ENCODE peak calls at places on chromosomes 13 and 19, in seven cellular contexts. O, V, L, G, D, T and Q are unnamed samples.

GRCh38 chr19:3980353-3981251 is 4.7 kb downstream of the EEF2 start:
- DNase-seq in O (no peak), G (no peak), L (no peak), V (no peak), T (peak; percentile 22), D (peak; percentile 22), Q (no peak)

GRCh38 chr19:53507523-53508442 is 30.2 kb upstream of the ZNF331 start:
- DNase-seq in T (no peak), L (no peak), G (peak; percentile 95), V (no peak), O (no peak), D (no peak), Q (no peak)

GRCh38 chr13:40221460-40222201 is 444.8 kb downstream of the FOXO1 start:
- DNase-seq in G (peak; percentile 41), L (no peak), O (no peak), T (no peak), V (no peak), D (no peak), Q (no peak)

GRCh38 chr19:18519962-18520847 is 1.7 kb downstream of the ELL start:
- DNase-seq in V (peak; percentile 62), T (no peak), L (no peak), G (peak; percentile 95), O (peak; percentile 68), D (peak; percentile 62), Q (no peak)

GRCh38 chr19:13015361-13016231 is 20.3 kb downstream of the NFIX start:
- DNase-seq in G (no peak), V (no peak), T (peak; percentile 38), D (no peak), O (peak; percentile 65), L (no peak), Q (no peak)

GRCh38 chr13:42658019-42658418 is 84.1 kb downstream of the TNFSF11 start:
- DNase-seq in L (no peak), G (no peak), T (no peak), O (no peak), D (no peak), V (no peak), Q (no peak)

GRCh38 chr13:49563513-49563912 is 21.8 kb downstream of the RCBTB1 start:
- DNase-seq in G (no peak), O (no peak), T (no peak), V (no peak), L (no peak), D (no peak), Q (no peak)

GRCh38 chr13:49399801-49400472 is 43.9 kb downstream of the CAB39L start:
- DNase-seq in O (no peak), V (no peak), T (no peak), L (no peak), G (no peak), D (no peak), Q (peak; percentile 86)

GRCh38 chr19:57351867-57352266 is 796 bp downstream of the ZNF304 start:
- DNase-seq in G (no peak), D (no peak), T (peak; percentile 32), L (no peak), O (no peak), V (no peak), Q (no peak)

GRCh38 chr13:85076343-85076742 is 722.9 kb downstream of the SLITRK6 start:
- DNase-seq in D (no peak), T (no peak), O (no peak), L (no peak), V (no peak), G (no peak), Q (no peak)

GRCh38 chr13:43303040-43303729 is 279.8 kb downstream of the DNAJC15 start:
- DNase-seq in V (no peak), O (peak; percentile 72), L (no peak), D (peak; percentile 79), G (peak; percentile 12), T (no peak), Q (peak; percentile 67)

GRCh38 chr13:62085832-62086231 is 670.2 kb upstream of the PCDH20 start:
- DNase-seq in G (no peak), V (no peak), D (no peak), T (no peak), L (no peak), O (no peak), Q (no peak)

GRCh38 chr13:20528451-20528850 is 2.8 kb upstream of the CRYL1 start:
- DNase-seq in O (no peak), D (no peak), G (no peak), V (no peak), L (peak; percentile 47), T (no peak), Q (no peak)

GRCh38 chr19:42323473-42323851 is 2.0 kb upstream of the MEGF8 start:
- DNase-seq in G (no peak), L (no peak), D (no peak), O (peak; percentile 82), T (no peak), V (no peak), Q (no peak)

GRCh38 chr19:1566392-1567115 is 1.6 kb downstream of the MEX3D start:
- DNase-seq in L (no peak), D (peak; percentile 95), O (peak; percentile 80), V (no peak), T (peak; percentile 65), G (peak; percentile 40), Q (peak; percentile 94)

GRCh38 chr13:94710081-94710809 is 2.1 kb downstream of the SOX21 start:
- DNase-seq in G (no peak), L (no peak), T (no peak), V (no peak), O (no peak), D (peak; percentile 32), Q (no peak)

GRCh38 chr19:3243851-3244700 is 19.6 kb downstream of the CELF5 start:
- DNase-seq in T (peak; percentile 68), G (peak; percentile 55), D (no peak), L (no peak), V (peak; percentile 15), O (peak; percentile 81), Q (no peak)

GRCh38 chr19:16506961-16507360 is 10.8 kb downstream of the C19orf44 start:
- DNase-seq in O (no peak), G (no peak), L (no peak), V (no peak), T (peak; percentile 12), D (no peak), Q (no peak)

GRCh38 chr13:60701919-60702318 is 304.9 kb downstream of the TDRD3 start:
- DNase-seq in T (no peak), L (no peak), G (no peak), V (no peak), D (no peak), O (no peak), Q (no peak)

GRCh38 chr13:71218960-71219359 is 648.0 kb downstream of the DACH1 start:
- DNase-seq in O (no peak), T (no peak), V (no peak), L (no peak), G (peak; percentile 7), D (peak; percentile 5), Q (peak; percentile 13)

GRCh38 chr13:100436099-100436498 is 152.5 kb downstream of the GGACT start:
- DNase-seq in G (peak; percentile 24), D (no peak), T (no peak), L (no peak), V (no peak), O (no peak), Q (peak; percentile 35)

GRCh38 chr13:59352600-59352999 is 811.1 kb downstream of the DIAPH3 start:
- DNase-seq in O (no peak), D (no peak), V (no peak), L (no peak), T (no peak), G (peak; percentile 55), Q (no peak)

GRCh38 chr19:3186377-3186688 is 603 bp downstream of the NCLN start:
- DNase-seq in V (no peak), L (no peak), T (no peak), G (no peak), D (peak; percentile 60), O (no peak), Q (no peak)

GRCh38 chr13:110316196-110316595 is 9.1 kb downstream of the COL4A2 start:
- DNase-seq in V (no peak), O (no peak), D (no peak), T (no peak), L (no peak), G (no peak), Q (no peak)

GRCh38 chr13:28470286-28470685 is 24.6 kb downstream of the FLT1 start:
- DNase-seq in G (no peak), D (no peak), O (no peak), V (no peak), T (no peak), L (no peak), Q (no peak)

GRCh38 chr19:36097036-36097435 is 13.9 kb upstream of the OVOL3 start:
- DNase-seq in D (no peak), L (no peak), O (no peak), T (no peak), V (no peak), G (no peak), Q (no peak)

GRCh38 chr19:36092566-36092965 is 18.4 kb upstream of the OVOL3 start:
- DNase-seq in V (no peak), T (no peak), O (no peak), L (no peak), D (no peak), G (no peak), Q (no peak)

GRCh38 chr19:36090930-36091695 is 19.8 kb upstream of the OVOL3 start:
- DNase-seq in V (no peak), T (no peak), L (no peak), G (no peak), D (no peak), O (no peak), Q (no peak)

GRCh38 chr19:36093146-36093662 is 17.7 kb upstream of the OVOL3 start:
- DNase-seq in D (no peak), V (no peak), T (no peak), G (no peak), L (peak; percentile 19), O (no peak), Q (no peak)

GRCh38 chr19:36093687-36094086 is 17.3 kb upstream of the OVOL3 start:
- DNase-seq in D (no peak), V (no peak), L (no peak), G (no peak), T (no peak), O (no peak), Q (no peak)
- TF ChIP-seq JUND in D (no peak), V (no peak), L (no peak), G (no peak), T (no peak), O (no peak), Q (no peak)

DNA sequence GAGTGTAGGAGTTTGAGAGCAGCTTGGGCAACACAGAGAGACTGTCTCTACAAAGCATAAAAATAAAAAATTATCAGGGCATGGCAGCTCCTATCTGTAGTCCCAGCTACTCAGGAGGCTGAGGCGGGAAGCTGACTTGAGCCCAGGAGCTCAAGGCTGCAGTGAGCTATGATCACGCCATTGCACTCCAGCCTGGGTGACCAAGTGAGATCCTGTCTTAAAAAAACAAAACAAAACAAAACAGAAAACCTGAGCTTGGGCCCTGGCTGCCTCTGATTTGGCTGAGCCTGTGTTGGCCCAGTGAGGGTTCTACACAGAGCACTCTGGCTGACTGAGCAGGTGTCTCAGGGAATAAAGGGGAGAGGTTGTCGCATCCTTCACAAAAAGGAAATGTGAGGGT is 8.0 kb downstream of the SLC7A9 start:
- DNase-seq in T (no peak), D (no peak), L (no peak), V (no peak), O (no peak), G (no peak), Q (no peak)
- TF ChIP-seq JUND in T (no peak), D (no peak), L (no peak), V (no peak), O (no peak), G (no peak), Q (no peak)

GRCh38 chr13:35984776-35985453 is 146.3 kb downstream of the DCLK1 start:
- DNase-seq in D (peak; percentile 85), G (no peak), L (no peak), V (no peak), T (no peak), O (peak; percentile 59), Q (no peak)
- TF ChIP-seq JUND in D (no peak), G (no peak), L (no peak), V (no peak), T (no peak), O (no peak), Q (no peak)

GRCh38 chr19:47607564-47608073 is 1.3 kb upstream of the BICRA start:
- DNase-seq in O (no peak), L (no peak), V (no peak), D (no peak), T (no peak), G (no peak), Q (no peak)
- TF ChIP-seq JUND in O (no peak), L (no peak), V (no peak), D (no peak), T (no peak), G (no peak), Q (no peak)